ENCODE peak calls at places on chromosomes 16 and 17, in ten cellular contexts. G is fibroblast of the aortic adventitia, W is thoracic aorta, L is astrocyte of the cerebellum, J is Peyer's patch, V is transverse colon, Q is dorsolateral prefrontal cortex, B is uterus, P is mesothelial cell of epicardium, X is cardiac muscle cell. M is an unnamed sample.

GRCh38 chr16:89795676-89796075 is 20.8 kb downstream of the FANCA start:
- DNase-seq in W (no peak), X (no peak), P (no peak), Q (peak; percentile 63), V (no peak), B (no peak), J (no peak), L (no peak), G (no peak), M (no peak)

GRCh38 chr16:56421976-56422669 is 3.2 kb downstream of the AMFR start:
- DNase-seq in P (no peak), V (no peak), X (no peak), W (no peak), G (no peak), L (no peak), J (no peak), Q (no peak), B (no peak), M (no peak)

GRCh38 chr16:86885139-86885538 is 306.8 kb downstream of the FOXL1 start:
- DNase-seq in V (no peak), L (no peak), G (no peak), Q (no peak), J (no peak), X (no peak), W (no peak), P (no peak), B (no peak), M (no peak)

GRCh38 chr17:12765544-12765943 is 23.8 kb upstream of the ARHGAP44 start:
- DNase-seq in X (no peak), Q (peak; percentile 65), G (peak; percentile 71), L (peak; percentile 72), J (no peak), P (no peak), V (no peak), W (peak; percentile 64), B (peak; percentile 26), M (peak; percentile 72)

GRCh38 chr17:48541574-48542113 is 3.3 kb downstream of the HOXB2 start:
- DNase-seq in X (peak; percentile 65), W (no peak), Q (no peak), G (peak; percentile 87), L (no peak), V (peak; percentile 47), B (peak; percentile 83), J (no peak), P (peak; percentile 65), M (no peak)

GRCh38 chr16:58402796-58403195 is 10.5 kb downstream of the GINS3 start:
- DNase-seq in P (no peak), B (no peak), J (no peak), W (no peak), G (no peak), Q (no peak), X (no peak), L (no peak), V (no peak), M (no peak)

GRCh38 chr17:31726980-31727427 is 132.0 kb downstream of the COPRS start:
- DNase-seq in X (no peak), P (no peak), G (no peak), J (no peak), Q (no peak), V (no peak), B (peak; percentile 31), W (no peak), L (no peak), M (peak; percentile 84)

GRCh38 chr16:89759742-89760366 is 38.5 kb downstream of the ZNF276 start:
- DNase-seq in X (no peak), Q (no peak), B (no peak), J (no peak), V (no peak), P (no peak), L (no peak), W (no peak), G (no peak), M (no peak)

GRCh38 chr17:4583796-4584124 is 569 bp upstream of the SMTNL2 start:
- DNase-seq in J (no peak), L (no peak), P (no peak), B (no peak), X (peak; percentile 83), G (no peak), W (no peak), Q (no peak), V (no peak), M (no peak)

GRCh38 chr17:81621494-81622230 is 15.2 kb downstream of the NPLOC4 start:
- DNase-seq in G (no peak), P (no peak), J (no peak), Q (no peak), X (no peak), W (no peak), L (no peak), V (no peak), B (no peak), M (no peak)

GRCh38 chr17:77208217-77208808 is 67.5 kb downstream of the SEC14L1 start:
- DNase-seq in L (peak; percentile 20), J (no peak), B (peak; percentile 46), Q (peak; percentile 71), G (peak; percentile 66), W (no peak), P (no peak), V (no peak), X (peak; percentile 92), M (no peak)

GRCh38 chr17:3981455-3981854 is 17.2 kb upstream of the ATP2A3 start:
- DNase-seq in P (no peak), Q (no peak), L (no peak), W (no peak), J (peak; percentile 11), V (no peak), B (no peak), X (no peak), G (no peak), M (no peak)

GRCh38 chr17:44360826-44361225 is 2.8 kb downstream of the FAM171A2 start:
- DNase-seq in L (no peak), P (no peak), X (peak; percentile 42), B (peak; percentile 73), W (no peak), Q (peak; percentile 44), J (no peak), G (peak; percentile 43), V (no peak), M (no peak)

GRCh38 chr17:4492762-4493561 is 5.7 kb upstream of the SPNS2 start:
- DNase-seq in J (peak; percentile 71), Q (no peak), B (no peak), W (no peak), L (no peak), P (peak; percentile 61), V (peak; percentile 72), X (peak; percentile 86), G (peak; percentile 16), M (peak; percentile 75)

GRCh38 chr16:8453359-8453758 is 137.0 kb downstream of the TMEM114 start:
- DNase-seq in V (no peak), L (no peak), Q (no peak), B (no peak), X (no peak), J (no peak), G (no peak), P (no peak), W (no peak), M (no peak)

GRCh38 chr17:58254803-58255202 is 16.4 kb downstream of the LPO start:
- DNase-seq in V (no peak), Q (no peak), W (no peak), B (no peak), G (no peak), L (no peak), P (no peak), X (no peak), J (no peak), M (no peak)

GRCh38 chr17:74089869-74090464 is 113.5 kb upstream of the RPL38 start:
- DNase-seq in Q (peak; percentile 61), B (no peak), G (peak; percentile 22), P (no peak), J (peak; percentile 70), W (no peak), V (peak; percentile 69), L (no peak), X (peak; percentile 53), M (peak; percentile 3)

GRCh38 chr17:32693135-32693897 is 183.6 kb downstream of the MYO1D start:
- DNase-seq in X (no peak), L (no peak), B (no peak), Q (no peak), G (no peak), V (no peak), J (no peak), W (no peak), P (no peak), M (no peak)

DNA sequence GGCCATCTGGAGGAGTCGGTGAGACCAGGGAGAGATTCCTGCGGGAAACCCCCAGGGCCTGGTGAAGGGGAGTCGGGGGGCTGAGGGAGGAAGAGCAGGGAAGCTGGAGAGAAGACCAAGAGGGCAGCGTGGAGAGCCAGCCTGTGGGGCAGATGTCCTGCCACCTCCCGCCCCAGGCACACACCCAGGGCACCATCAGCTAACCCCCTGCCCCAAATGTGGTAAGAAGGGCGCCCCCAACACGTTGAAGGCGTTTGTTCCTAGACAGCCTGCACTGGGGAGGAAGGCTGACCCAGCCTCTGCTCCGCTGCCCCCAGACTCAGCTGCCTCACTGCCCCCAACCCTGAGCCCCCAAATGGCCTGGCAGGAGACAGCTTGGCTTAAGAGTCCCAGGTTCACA is 1.3 kb downstream of the BAIAP3 start:
- DNase-seq in L (no peak), B (no peak), P (no peak), W (no peak), Q (no peak), J (no peak), G (no peak), V (no peak), X (no peak), M (no peak)
- TF ChIP-seq CTCF in L (no peak), B (no peak), P (no peak), W (no peak), Q (no peak), J (no peak), G (no peak), V (no peak), X (no peak), M (no peak)

GRCh38 chr17:8176197-8176940 is at the start of gene TMEM107:
- DNase-seq in G (peak; percentile 76), P (peak; percentile 87), Q (peak; percentile 89), L (no peak), B (peak; percentile 85), X (peak; percentile 92), V (peak; percentile 93), J (peak; percentile 90), W (no peak), M (no peak)
- TF ChIP-seq CTCF in G (peak; percentile 5), P (no peak), Q (no peak), L (no peak), B (no peak), X (no peak), V (no peak), J (no peak), W (no peak), M (peak; percentile 44)

DNA sequence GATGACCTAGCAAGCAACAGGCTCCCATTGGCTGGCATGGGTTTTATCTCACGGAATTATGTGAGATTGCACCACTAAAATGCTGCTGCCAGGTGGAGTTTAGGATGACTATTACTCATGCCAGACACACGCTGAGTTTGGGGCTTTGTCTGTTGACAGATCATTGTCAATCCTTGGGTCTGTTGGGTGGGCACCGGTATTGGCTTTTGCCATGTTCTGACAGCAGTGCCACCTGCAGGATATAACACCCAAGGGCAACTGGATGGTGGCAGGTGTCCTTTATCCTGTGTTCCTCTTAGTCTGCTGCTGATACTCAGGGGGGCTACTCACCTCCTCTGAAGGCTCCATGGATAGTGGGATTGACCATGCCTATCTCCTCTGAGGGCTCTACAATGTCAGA is 221.6 kb upstream of the DYNLRB2 start:
- DNase-seq in B (no peak), W (no peak), G (no peak), P (no peak), Q (no peak), V (no peak), X (no peak), L (no peak), J (no peak), M (peak; percentile 21)
- TF ChIP-seq CTCF in B (no peak), W (no peak), G (no peak), P (no peak), Q (no peak), V (peak; percentile 25), X (no peak), L (no peak), J (no peak), M (peak; percentile 53)

GRCh38 chr16:72846594-72846993 is 201.3 kb downstream of the ZFHX3 start:
- DNase-seq in P (no peak), J (no peak), G (no peak), L (no peak), B (no peak), Q (no peak), W (no peak), V (no peak), X (no peak), M (no peak)
- TF ChIP-seq CTCF in P (no peak), J (no peak), G (no peak), L (no peak), B (no peak), Q (no peak), W (no peak), V (no peak), X (no peak), M (no peak)

M was measured in foreskin keratinocyte.